ENCODE peak calls at places on chromosomes 1 and 21, in five cellular contexts. U is HuH-7, I is GM18507, M is HAP-1, O is COR-L47. Z is an unnamed sample.

GRCh38 chr1:226643167-226643566 is 94.6 kb downstream of the STUM start:
- DNase-seq in U (no peak), I (peak), M (no peak), O (no peak), Z (peak)

GRCh38 chr1:109793089-109793485 is 29.4 kb upstream of the EPS8L3 start:
- DNase-seq in U (no peak), I (no peak), M (no peak), O (no peak), Z (no peak)

GRCh38 chr1:165162671-165163241 is 193.8 kb downstream of the LMX1A start:
- DNase-seq in U (peak), I (no peak), M (no peak), O (peak), Z (no peak)

GRCh38 chr21:34498623-34499022 is 13.4 kb downstream of the KCNE1 start:
- DNase-seq in U (no peak), I (no peak), M (no peak), O (peak), Z (no peak)

GRCh38 chr1:154760469-154760933 is 109.6 kb downstream of the KCNN3 start:
- DNase-seq in U (peak), I (peak), M (peak), O (peak), Z (peak)

GRCh38 chr1:218665216-218665615 is 320.1 kb downstream of the TGFB2 start:
- DNase-seq in U (no peak), I (no peak), M (no peak), O (no peak), Z (no peak)

GRCh38 chr1:248755505-248755904 is at the start of gene LYPD8:
- DNase-seq in U (no peak), I (no peak), M (no peak), O (no peak), Z (no peak)

GRCh38 chr1:85275701-85276289 is 637 bp downstream of the BCL10 start:
- DNase-seq in U (no peak), I (no peak), M (no peak), O (no peak), Z (no peak)

GRCh38 chr1:115295904-115296696 is 41.9 kb downstream of the NGF start:
- DNase-seq in U (no peak), I (no peak), M (no peak), O (no peak), Z (no peak)

GRCh38 chr1:87151500-87152421 is 176.9 kb upstream of the LMO4 start:
- DNase-seq in U (peak), I (peak), M (peak), O (no peak), Z (peak)

GRCh38 chr1:230066466-230067404 is at the start of gene GALNT2:
- DNase-seq in U (peak), I (peak), M (peak), O (peak), Z (peak)

GRCh38 chr1:159532922-159533321 is 2.9 kb downstream of the OR10J5 start:
- DNase-seq in U (no peak), I (no peak), M (no peak), O (no peak), Z (no peak)

GRCh38 chr1:232981161-232981560 is 30.8 kb downstream of the NTPCR start:
- DNase-seq in U (no peak), I (no peak), M (no peak), O (no peak), Z (no peak)

GRCh38 chr1:110185181-110185580 is 24.9 kb upstream of the KCNC4 start:
- DNase-seq in U (no peak), I (no peak), M (no peak), O (peak), Z (no peak)

GRCh38 chr1:244970236-244970652 is 105.9 kb upstream of the HNRNPU start:
- DNase-seq in U (peak), I (no peak), M (peak), O (peak), Z (peak)

GRCh38 chr1:26861889-26862371 is 1.0 kb upstream of the SFN start:
- DNase-seq in U (no peak), I (no peak), M (no peak), O (peak), Z (no peak)

GRCh38 chr1:3011631-3012510 is 9.4 kb upstream of the ACTRT2 start:
- DNase-seq in U (no peak), I (no peak), M (no peak), O (no peak), Z (no peak)

GRCh38 chr1:117635805-117636204 is 30.0 kb downstream of the TENT5C start:
- DNase-seq in U (peak), I (no peak), M (no peak), O (no peak), Z (no peak)

GRCh38 chr21:35976481-35976880 is 83.8 kb downstream of the SETD4 start:
- DNase-seq in U (no peak), I (no peak), M (no peak), O (no peak), Z (no peak)

GRCh38 chr1:51976831-51977602 is 13.5 kb downstream of the RAB3B start:
- DNase-seq in U (peak), I (no peak), M (no peak), O (no peak), Z (no peak)

GRCh38 chr1:33930346-33931114 is 66.7 kb downstream of the HMGB4 start:
- DNase-seq in U (no peak), I (no peak), M (no peak), O (no peak), Z (no peak)

GRCh38 chr21:41316641-41317392 is at the start of gene FAM3B:
- DNase-seq in U (no peak), I (no peak), M (no peak), O (peak), Z (no peak)

GRCh38 chr1:14987829-14988603 is 165.5 kb upstream of the TMEM51 start:
- DNase-seq in U (no peak), I (no peak), M (no peak), O (no peak), Z (no peak)

GRCh38 chr1:18883636-18884418 is 18.5 kb downstream of the ALDH4A1 start:
- DNase-seq in U (peak), I (peak), M (peak), O (peak), Z (peak)

GRCh38 chr1:242522304-242522945 is 2.1 kb downstream of the PLD5 start:
- DNase-seq in U (no peak), I (no peak), M (no peak), O (no peak), Z (no peak)

GRCh38 chr1:33010946-33011731 is 25.5 kb downstream of the AK2 start:
- DNase-seq in U (no peak), I (no peak), M (no peak), O (no peak), Z (no peak)